ENCODE peak calls at places on chromosomes 5 and 9, in seven cellular contexts. V, B, X, N, M, L and P are unnamed samples.

GRCh38 chr9:90433398-90433890 is 209.2 kb downstream of the DIRAS2 start:
- DNase-seq in M (peak; percentile 88), X (peak; percentile 35), L (peak; percentile 28), V (peak; percentile 29), B (no peak), N (no peak), P (peak; percentile 26)

GRCh38 chr5:36156124-36156601 is 4.3 kb downstream of the SKP2 start:
- DNase-seq in N (no peak), M (no peak), B (no peak), V (peak; percentile 63), L (peak; percentile 78), X (peak; percentile 68), P (peak; percentile 66)

GRCh38 chr5:53601570-53601969 is 41.1 kb downstream of the NDUFS4 start:
- DNase-seq in B (no peak), L (peak; percentile 90), M (no peak), X (peak; percentile 68), V (peak; percentile 49), N (no peak), P (peak; percentile 33)

GRCh38 chr5:53422539-53422938 is 57.9 kb upstream of the FST start:
- DNase-seq in N (no peak), V (peak; percentile 82), B (no peak), M (no peak), X (peak; percentile 84), L (peak; percentile 87), P (no peak)

GRCh38 chr5:7047862-7048261 is 334.6 kb downstream of the TENT4A start:
- DNase-seq in V (no peak), N (no peak), L (no peak), X (no peak), B (no peak), M (no peak), P (no peak)

GRCh38 chr9:114002271-114002985 is 75.7 kb downstream of the AMBP start:
- DNase-seq in X (no peak), N (no peak), B (no peak), V (no peak), L (no peak), M (no peak), P (no peak)

GRCh38 chr9:88477300-88477751 is 57.7 kb upstream of the NXNL2 start:
- DNase-seq in L (peak; percentile 98), B (peak; percentile 35), V (peak; percentile 99), N (no peak), M (no peak), X (peak; percentile 99), P (peak; percentile 89)

GRCh38 chr5:120604898-120605297 is 140.8 kb downstream of the PRR16 start:
- DNase-seq in B (no peak), N (no peak), X (peak; percentile 99), M (no peak), V (peak; percentile 98), L (peak; percentile 86), P (peak; percentile 32)

GRCh38 chr9:131707677-131708612 is 31.9 kb downstream of the RAPGEF1 start:
- DNase-seq in L (peak; percentile 79), B (no peak), N (no peak), M (no peak), V (peak; percentile 79), X (peak; percentile 83), P (no peak)
- H3K79me2 ChIP-seq in L (peaks cover 87% of the 10 kb centered on the region), B (peaks cover 100% of the 10 kb centered on the region), N (peaks cover 52% of the 10 kb centered on the region), M (peaks cover 72% of the 10 kb centered on the region), V (peaks cover 75% of the 10 kb centered on the region), X (peaks cover 46% of the 10 kb centered on the region), P (peaks cover 35% of the 10 kb centered on the region)

DNA sequence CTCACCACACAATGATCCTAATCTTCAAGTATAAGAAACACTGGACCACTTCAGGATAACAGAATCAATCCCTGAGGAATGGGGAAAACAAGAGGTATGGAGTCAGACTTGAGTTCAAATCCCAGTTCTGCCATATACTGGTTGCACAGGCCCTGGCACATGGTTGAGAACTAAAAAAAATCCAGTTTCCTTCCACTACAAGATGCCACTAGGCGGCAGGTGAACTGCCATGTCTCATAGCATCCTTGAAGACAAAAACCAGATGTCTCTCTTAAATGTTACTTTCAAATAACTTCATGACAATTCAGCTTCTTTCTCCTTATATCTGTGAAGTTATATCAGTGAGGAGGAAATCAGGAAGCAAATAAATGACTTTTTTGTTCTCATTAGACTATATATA is 11.0 kb downstream of the DEPDC1B start:
- DNase-seq in L (no peak), B (no peak), M (no peak), X (no peak), N (no peak), V (no peak), P (no peak)
- TF ChIP-seq CTCF in L (no peak), B (no peak), M (no peak), X (no peak), N (no peak), V (no peak), P (no peak)

GRCh38 chr5:3604501-3604900 is 8.9 kb downstream of the IRX1 start:
- DNase-seq in B (no peak), V (peak; percentile 75), L (peak; percentile 92), M (no peak), X (peak; percentile 81), N (no peak), P (no peak)

GRCh38 chr5:3609120-3609681 is 13.6 kb downstream of the IRX1 start:
- DNase-seq in N (no peak), V (no peak), X (no peak), B (no peak), M (no peak), L (no peak), P (no peak)

GRCh38 chr5:3606121-3606831 is 10.6 kb downstream of the IRX1 start:
- DNase-seq in V (no peak), X (no peak), B (no peak), L (no peak), N (no peak), M (no peak), P (no peak)

GRCh38 chr5:3605298-3606010 is 9.8 kb downstream of the IRX1 start:
- DNase-seq in N (no peak), B (no peak), V (no peak), X (peak; percentile 16), L (no peak), M (no peak), P (no peak)

GRCh38 chr5:3607541-3608147 is 12.0 kb downstream of the IRX1 start:
- DNase-seq in V (peak; percentile 38), X (peak; percentile 49), N (no peak), B (no peak), M (no peak), L (no peak), P (no peak)
- H3K9me3 ChIP-seq in V (no peaks in the 10 kb centered on the region), X (no peaks in the 10 kb centered on the region), N (peaks cover under 1% of the 10 kb centered on the region), B (no peaks in the 10 kb centered on the region), M (no peaks in the 10 kb centered on the region), L (no peaks in the 10 kb centered on the region), P (no peaks in the 10 kb centered on the region)

GRCh38 chr9:93198117-93198838 is 14.3 kb downstream of the WNK2 start:
- DNase-seq in X (no peak), V (no peak), B (no peak), M (no peak), N (no peak), L (no peak), P (no peak)
- H3K79me2 ChIP-seq in X (no peaks in the 10 kb centered on the region), V (no peaks in the 10 kb centered on the region), B (no peaks in the 10 kb centered on the region), M (peaks cover 64% of the 10 kb centered on the region), N (no peaks in the 10 kb centered on the region), L (no peaks in the 10 kb centered on the region), P (no peaks in the 10 kb centered on the region)

DNA sequence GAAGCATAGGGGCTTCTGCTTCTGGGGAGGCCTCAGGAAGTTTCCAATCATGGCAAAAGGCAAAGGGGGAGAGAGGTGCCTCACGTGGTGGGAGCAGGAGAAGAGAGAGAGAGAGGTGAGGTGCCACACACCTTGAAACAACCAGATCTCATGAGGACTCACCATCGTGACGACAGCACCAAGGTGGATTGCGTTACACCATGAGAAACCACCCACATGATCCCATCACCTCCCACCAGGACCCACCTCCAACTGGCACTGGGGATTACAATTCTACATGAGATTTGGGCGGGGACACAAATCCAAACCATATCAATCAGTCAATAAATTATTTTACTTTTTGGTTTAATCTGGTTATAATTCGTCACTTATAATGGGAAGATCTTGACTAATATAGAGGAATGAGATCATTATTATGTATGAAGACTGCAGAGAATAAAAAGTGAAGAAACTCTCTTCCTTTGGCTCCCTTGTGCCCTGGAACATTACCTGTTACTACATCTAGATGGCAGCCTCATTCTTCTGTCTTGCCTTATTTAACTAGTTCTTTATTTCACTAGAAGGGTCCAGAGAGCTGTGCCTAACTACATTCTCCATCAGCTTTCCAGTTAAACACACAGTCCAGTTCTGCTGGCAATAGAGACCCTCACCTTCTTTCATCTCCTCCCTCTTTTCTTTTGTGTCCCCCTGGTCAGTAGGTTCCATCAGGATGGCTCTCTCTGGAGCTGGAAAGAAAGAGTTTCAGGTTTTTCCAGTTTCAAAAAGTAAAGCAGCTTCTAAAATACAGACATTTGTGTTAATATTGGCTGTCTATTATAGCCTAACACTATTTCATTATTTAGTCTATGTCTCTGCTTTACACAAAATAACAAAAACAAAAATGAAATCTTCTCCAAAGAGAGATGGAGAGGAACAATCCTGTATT is 21.7 kb upstream of the SPINK7 start:
- DNase-seq in L (peak; percentile 32), M (no peak), V (no peak), B (no peak), X (no peak), N (no peak), P (no peak)
- TF ChIP-seq CTCF in L (peak; percentile 64), M (peak; percentile 57), V (peak; percentile 39), B (peak; percentile 15), X (peak; percentile 29), N (peak; percentile 37), P (peak; percentile 54)